ENCODE peak calls at places on chromosomes 1 and 21, in nine cellular contexts. W is GM23338, R is OCI-LY7, F is neural progenitor cell, Q is GM23248, Y is hepatocyte, L is PC-3, T is SK-N-SH, P is MM.1S. O is an unnamed sample.

GRCh38 chr1:200369706-200370105 is 40.1 kb downstream of the ZNF281 start:
- DNase-seq in W (no peak), R (no peak), F (no peak), Q (no peak), Y (no peak), L (peak; percentile 73), T (no peak), P (no peak), O (no peak)

GRCh38 chr1:29672955-29673507 is 436.7 kb downstream of the PTPRU start:
- DNase-seq in W (no peak), R (no peak), F (no peak), Q (no peak), Y (no peak), L (no peak), T (no peak), P (no peak), O (no peak)

GRCh38 chr1:67332653-67333529 is 25.2 kb downstream of the IL12RB2 start:
- DNase-seq in W (no peak), R (no peak), F (no peak), Q (no peak), Y (no peak), L (no peak), T (no peak), P (no peak), O (no peak)

GRCh38 chr1:174191255-174191906 is 32.1 kb downstream of the RABGAP1L start:
- DNase-seq in W (no peak), R (no peak), F (no peak), Q (peak; percentile 80), Y (no peak), L (peak; percentile 28), T (no peak), P (no peak), O (no peak)

GRCh38 chr1:59553381-59553780 is 256.5 kb downstream of the FGGY start:
- DNase-seq in W (no peak), R (no peak), F (no peak), Q (no peak), Y (no peak), L (no peak), T (no peak), P (no peak), O (no peak)

GRCh38 chr21:33383056-33383888 is 19.9 kb upstream of the IFNGR2 start:
- DNase-seq in W (peak; percentile 20), R (peak; percentile 96), F (peak; percentile 10), Q (peak; percentile 88), Y (peak; percentile 90), L (peak; percentile 95), T (no peak), P (peak; percentile 97), O (peak; percentile 86)

GRCh38 chr1:29136463-29136915 is 12.8 kb upstream of the TMEM200B start:
- DNase-seq in W (peak; percentile 57), R (no peak), F (no peak), Q (peak; percentile 71), Y (no peak), L (peak; percentile 38), T (peak; percentile 37), P (no peak), O (no peak)

GRCh38 chr1:106072909-106073600 is 983.4 kb upstream of the PRMT6 start:
- DNase-seq in W (no peak), R (no peak), F (no peak), Q (no peak), Y (no peak), L (no peak), T (no peak), P (no peak), O (no peak)

GRCh38 chr1:31327381-31327780 is 30.5 kb downstream of the ZCCHC17 start:
- DNase-seq in W (no peak), R (no peak), F (no peak), Q (peak; percentile 2), Y (no peak), L (no peak), T (no peak), P (no peak), O (no peak)

GRCh38 chr1:1058921-1059493 is 15.1 kb downstream of the RNF223 start:
- DNase-seq in W (peak; percentile 62), R (no peak), F (peak; percentile 51), Q (peak; percentile 41), Y (peak; percentile 60), L (peak; percentile 48), T (no peak), P (no peak), O (no peak)

GRCh38 chr1:154329152-154329521 is 3.8 kb downstream of the ATP8B2 start:
- DNase-seq in W (peak; percentile 93), R (no peak), F (peak; percentile 90), Q (peak; percentile 43), Y (no peak), L (no peak), T (peak; percentile 44), P (no peak), O (no peak)

GRCh38 chr1:94535879-94536278 is 5.7 kb downstream of the F3 start:
- DNase-seq in W (no peak), R (no peak), F (no peak), Q (no peak), Y (no peak), L (no peak), T (no peak), P (no peak), O (no peak)

GRCh38 chr1:218945050-218945449 is 228.6 kb upstream of the LYPLAL1 start:
- DNase-seq in W (no peak), R (no peak), F (no peak), Q (peak; percentile 51), Y (no peak), L (peak; percentile 93), T (no peak), P (no peak), O (no peak)
- TF ChIP-seq EZH2phosphoT487 in W (no peak), R (no peak), F (no peak), Q (no peak), Y (no peak), L (no peak), T (no peak), P (no peak), O (no peak)

DNA sequence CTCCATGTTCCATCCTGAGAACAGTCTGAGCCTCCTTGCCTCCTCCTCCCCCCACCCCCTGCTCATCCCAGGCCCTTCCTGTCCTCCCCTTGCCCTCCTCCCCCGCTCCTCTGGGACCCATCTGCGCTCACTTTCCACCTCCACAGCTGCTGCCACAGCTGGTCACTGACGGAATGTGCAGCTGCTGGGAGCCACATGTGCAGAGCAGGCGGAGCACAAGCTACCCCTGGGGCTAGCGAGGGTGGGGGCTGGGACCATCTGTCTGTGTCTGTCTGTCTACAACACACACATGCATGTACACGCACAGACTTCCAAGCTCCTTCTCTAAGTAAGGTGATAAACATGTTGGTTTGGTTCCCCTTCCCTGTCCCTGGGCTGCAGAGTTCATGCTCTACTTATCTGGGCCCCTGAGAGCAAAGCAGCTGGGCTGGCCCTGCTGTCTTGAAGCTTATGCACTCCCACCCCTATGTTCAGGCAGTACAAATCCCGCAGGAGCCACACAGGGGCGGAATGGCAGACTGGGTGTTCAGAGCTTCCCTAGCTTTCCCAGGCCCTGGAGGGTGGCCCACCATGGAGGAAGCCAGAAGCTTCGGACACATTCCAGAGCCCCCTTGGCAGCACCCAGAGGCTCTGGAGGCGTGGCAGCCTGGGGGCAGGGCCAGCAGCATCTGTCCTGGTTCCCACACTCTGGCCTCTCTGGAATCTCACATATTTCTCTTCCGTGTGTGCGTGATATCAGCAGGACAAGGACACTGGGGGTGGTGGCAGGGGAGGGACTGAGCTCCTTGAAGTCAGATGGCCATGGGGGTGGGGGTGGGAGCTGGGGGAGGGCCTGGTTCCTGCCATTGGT is 7.0 kb upstream of the HEYL start:
- DNase-seq in W (peak; percentile 80), R (peak; percentile 60), F (peak; percentile 71), Q (peak; percentile 64), Y (peak; percentile 76), L (no peak), T (peak; percentile 82), P (no peak), O (no peak)
- TF ChIP-seq EZH2phosphoT487 in W (no peak), R (no peak), F (no peak), Q (no peak), Y (no peak), L (no peak), T (no peak), P (no peak), O (no peak)

GRCh38 chr1:37085393-37085792 is 51.1 kb upstream of the GRIK3 start:
- DNase-seq in W (peak; percentile 70), R (no peak), F (peak; percentile 56), Q (no peak), Y (no peak), L (no peak), T (peak; percentile 38), P (no peak), O (no peak)
- TF ChIP-seq EZH2phosphoT487 in W (no peak), R (no peak), F (no peak), Q (no peak), Y (no peak), L (no peak), T (no peak), P (no peak), O (no peak)

GRCh38 chr1:234770924-234771540 is 161.1 kb upstream of the IRF2BP2 start:
- DNase-seq in W (no peak), R (no peak), F (no peak), Q (no peak), Y (no peak), L (no peak), T (no peak), P (no peak), O (no peak)

GRCh38 chr1:234770031-234770795 is 160.2 kb upstream of the IRF2BP2 start:
- DNase-seq in W (no peak), R (no peak), F (peak; percentile 56), Q (no peak), Y (peak; percentile 26), L (no peak), T (peak; percentile 90), P (no peak), O (no peak)

GRCh38 chr1:234773936-234774677 is 164.1 kb upstream of the IRF2BP2 start:
- DNase-seq in W (no peak), R (no peak), F (no peak), Q (no peak), Y (no peak), L (no peak), T (no peak), P (no peak), O (no peak)

GRCh38 chr1:234771642-234772344 is 161.8 kb upstream of the IRF2BP2 start:
- DNase-seq in W (no peak), R (peak; percentile 22), F (peak; percentile 41), Q (no peak), Y (peak; percentile 18), L (peak; percentile 12), T (no peak), P (peak; percentile 20), O (no peak)

GRCh38 chr1:234772345-234773147 is 162.6 kb upstream of the IRF2BP2 start:
- DNase-seq in W (peak; percentile 71), R (peak; percentile 88), F (no peak), Q (peak; percentile 99), Y (peak; percentile 93), L (peak; percentile 97), T (no peak), P (peak; percentile 99), O (peak; percentile 97)
- TF ChIP-seq EZH2phosphoT487 in W (no peak), R (no peak), F (no peak), Q (no peak), Y (no peak), L (no peak), T (no peak), P (no peak), O (no peak)

DNA sequence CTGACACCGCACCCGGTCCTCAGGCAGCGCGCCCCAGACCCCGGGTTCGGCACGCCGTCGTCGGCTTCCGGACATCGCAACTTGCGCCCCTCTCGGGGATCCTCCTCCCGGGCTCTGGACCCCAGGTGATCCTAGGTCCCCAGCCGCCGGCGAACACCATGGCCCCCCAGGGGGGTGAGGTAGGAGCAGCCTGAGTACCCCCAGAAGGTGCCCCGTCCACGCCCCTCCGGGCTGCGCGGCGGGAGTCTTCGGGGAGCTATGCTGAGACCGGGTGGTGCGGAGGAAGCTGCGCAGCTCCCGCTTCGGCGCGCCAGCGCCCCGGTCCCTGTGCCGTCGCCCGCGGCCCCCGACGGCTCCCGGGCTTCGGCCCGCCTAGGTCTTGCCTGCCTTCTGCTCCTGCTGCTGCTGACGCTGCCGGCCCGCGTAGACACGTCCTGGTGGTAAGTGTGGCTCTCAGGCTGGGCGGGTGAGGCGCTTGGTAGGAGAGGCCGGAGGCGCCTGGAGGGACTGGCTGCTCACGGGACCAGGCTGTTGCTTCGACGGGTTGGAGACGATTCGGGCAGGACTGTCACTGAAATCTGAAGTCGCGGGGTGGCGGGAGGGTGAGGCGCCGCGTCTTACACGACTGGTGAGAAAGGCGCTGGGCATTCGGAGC is 367 bp downstream of the WNT2B start:
- DNase-seq in W (peak; percentile 73), R (no peak), F (peak; percentile 54), Q (peak; percentile 19), Y (peak; percentile 37), L (no peak), T (no peak), P (no peak), O (no peak)
- TF ChIP-seq EZH2phosphoT487 in W (peak; percentile 56), R (no peak), F (peak; percentile 88), Q (no peak), Y (peak; percentile 50), L (no peak), T (no peak), P (no peak), O (no peak)